ENCODE peak calls at places on chromosomes 12 and 14, in ten cellular contexts. E, S, Z, F, A, V, M, D, G and U are unnamed samples.

GRCh38 chr14:89750206-89750867 is 204.2 kb downstream of the EFCAB11 start:
- DNase-seq in S (no peak), M (no peak), E (no peak), D (peak; percentile 68), A (peak; percentile 97), G (no peak), Z (no peak), F (no peak), V (no peak), U (peak; percentile 40)

GRCh38 chr14:64614214-64614613 is 64.5 kb downstream of the PPP1R36 start:
- DNase-seq in A (peak; percentile 42), G (no peak), Z (no peak), F (no peak), E (no peak), D (no peak), M (no peak), V (no peak), S (no peak), U (no peak)

GRCh38 chr12:132077322-132078100 is 66.6 kb downstream of the DDX51 start:
- DNase-seq in Z (no peak), F (no peak), A (no peak), M (no peak), G (no peak), D (no peak), S (no peak), E (no peak), V (no peak), U (no peak)

GRCh38 chr12:121917950-121918678 is at the start of gene CFAP251:
- DNase-seq in D (peak; percentile 58), V (no peak), A (peak; percentile 63), Z (peak; percentile 95), M (peak; percentile 34), F (peak; percentile 98), S (peak; percentile 100), E (peak; percentile 100), G (peak; percentile 81), U (peak; percentile 96)

GRCh38 chr14:104794099-104794498 is 1.4 kb downstream of the AKT1 start:
- DNase-seq in G (peak; percentile 57), D (peak; percentile 66), S (peak; percentile 82), V (peak; percentile 63), E (peak; percentile 77), F (no peak), A (peak; percentile 53), Z (no peak), M (peak; percentile 92), U (peak; percentile 36)

GRCh38 chr12:127389923-127390322 is 877.0 kb upstream of the TMEM132C start:
- DNase-seq in E (no peak), V (peak; percentile 77), D (peak; percentile 60), Z (no peak), F (no peak), A (peak; percentile 29), M (no peak), G (no peak), S (no peak), U (no peak)

GRCh38 chr12:52495385-52495784 is 2.3 kb upstream of the KRT6A start:
- DNase-seq in G (no peak), Z (no peak), E (peak; percentile 51), D (no peak), M (no peak), A (no peak), F (no peak), V (peak; percentile 72), S (no peak), U (peak; percentile 11)

GRCh38 chr14:35404246-35404495 is 378 bp downstream of the NFKBIA start:
- DNase-seq in F (no peak), G (no peak), D (no peak), M (no peak), Z (no peak), S (no peak), V (no peak), E (no peak), A (no peak), U (no peak)

GRCh38 chr12:79614730-79615129 is 76.0 kb downstream of the PAWR start:
- DNase-seq in S (no peak), D (peak; percentile 42), V (no peak), E (no peak), A (no peak), F (no peak), G (no peak), Z (no peak), M (no peak), U (no peak)

GRCh38 chr14:91140672-91141071 is 26.8 kb downstream of the DGLUCY start:
- DNase-seq in A (peak; percentile 25), M (peak; percentile 40), Z (no peak), E (no peak), F (no peak), V (peak; percentile 59), S (no peak), D (no peak), G (peak; percentile 71), U (peak; percentile 66)

GRCh38 chr12:108773798-108774788 is 42.8 kb upstream of the CORO1C start:
- DNase-seq in V (peak; percentile 91), G (peak; percentile 73), M (peak; percentile 83), Z (peak; percentile 88), E (peak; percentile 86), F (peak; percentile 93), A (peak; percentile 85), D (peak; percentile 68), S (peak; percentile 67), U (peak; percentile 84)

GRCh38 chr12:74537126-74537706 is 419 bp upstream of the ATXN7L3B start:
- DNase-seq in A (peak; percentile 77), V (peak; percentile 53), M (peak; percentile 50), Z (no peak), D (peak; percentile 69), F (no peak), E (no peak), G (no peak), S (no peak), U (peak; percentile 46)

GRCh38 chr14:77011226-77011762 is 17.2 kb downstream of the IRF2BPL start:
- DNase-seq in G (no peak), D (no peak), F (no peak), A (no peak), Z (no peak), S (no peak), V (no peak), E (no peak), M (no peak), U (peak; percentile 62)

GRCh38 chr12:110960795-110961194 is 40.4 kb upstream of the MYL2 start:
- DNase-seq in V (no peak), S (no peak), M (no peak), D (no peak), G (no peak), E (no peak), F (no peak), Z (no peak), A (no peak), U (no peak)
- H3K27me3 ChIP-seq in V (no peaks in the 10 kb centered on the region), S (no peaks in the 10 kb centered on the region), M (no peaks in the 10 kb centered on the region), D (peaks cover under 1% of the 10 kb centered on the region), G (peaks cover 2% of the 10 kb centered on the region), E (no peaks in the 10 kb centered on the region), F (peaks cover 47% of the 10 kb centered on the region), Z (peaks cover 27% of the 10 kb centered on the region), A (no peaks in the 10 kb centered on the region), U (peaks cover 6% of the 10 kb centered on the region)

GRCh38 chr12:10783252-10783651 is 19.2 kb downstream of the TAS2R7 start:
- DNase-seq in E (no peak), D (no peak), S (no peak), V (no peak), F (no peak), A (peak; percentile 5), G (no peak), Z (no peak), M (no peak), U (no peak)
- H3K27ac ChIP-seq in E (no peak overlapping the region), D (no peak overlapping the region), S (no peak overlapping the region), V (no peak overlapping the region), F (no peak overlapping the region), A (no peak overlapping the region), G (no peak overlapping the region), Z (no peak overlapping the region), M (no peak overlapping the region), U (no peak overlapping the region)

GRCh38 chr12:24072302-24072701 is 122.8 kb upstream of the SOX5 start:
- DNase-seq in E (no peak), S (no peak), D (peak; percentile 1), F (no peak), Z (no peak), M (no peak), A (no peak), G (no peak), V (no peak), U (no peak)
- H3K4me1 ChIP-seq in E (no peaks in the 10 kb centered on the region), S (peaks cover 2% of the 10 kb centered on the region), D (no peaks in the 10 kb centered on the region), F (no peaks in the 10 kb centered on the region), Z (no peaks in the 10 kb centered on the region), M (no peaks in the 10 kb centered on the region), A (no peaks in the 10 kb centered on the region), G (no peaks in the 10 kb centered on the region), V (no peaks in the 10 kb centered on the region), U (no peaks in the 10 kb centered on the region)

DNA sequence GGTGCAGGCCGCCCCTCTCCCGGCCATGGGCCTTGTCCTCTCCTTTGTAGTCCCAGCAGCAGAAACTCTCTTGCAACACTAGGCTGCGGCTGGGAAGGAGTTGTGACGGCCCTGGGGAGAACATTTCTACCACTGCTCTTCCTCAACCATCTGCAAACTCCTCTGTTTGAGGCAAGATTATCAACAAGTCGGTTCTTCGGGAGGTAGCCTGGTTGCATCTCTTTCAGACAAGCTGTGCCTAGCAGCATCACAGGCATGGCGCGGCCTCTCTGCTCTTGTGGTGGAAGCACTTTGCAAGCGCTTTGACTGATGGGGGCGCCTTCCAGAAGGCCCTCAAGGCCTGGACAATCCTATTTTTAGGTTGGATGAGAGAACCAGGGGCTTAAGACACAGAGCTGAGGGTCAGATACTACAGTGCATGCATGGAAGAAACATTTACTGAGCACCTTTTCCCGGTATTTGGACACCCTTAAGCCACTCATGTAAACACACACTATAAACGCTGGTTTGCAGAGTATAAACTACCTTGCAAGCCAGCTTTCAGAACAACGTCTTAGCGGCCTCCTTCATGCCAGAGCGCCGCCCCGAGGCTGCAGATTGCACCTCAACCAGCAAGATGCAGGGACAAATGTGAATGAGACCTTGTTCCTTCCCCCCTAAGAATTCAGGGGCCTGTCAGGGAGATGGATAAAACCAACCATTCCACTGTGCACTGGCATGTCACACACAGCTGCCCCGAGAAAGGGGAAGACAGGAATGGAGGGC is 1.3 kb upstream of the PRIMA1 start:
- DNase-seq in F (no peak), V (no peak), A (no peak), D (no peak), G (no peak), S (no peak), E (no peak), M (peak; percentile 42), Z (no peak), U (no peak)
- H3K27me3 ChIP-seq in F (peaks cover 21% of the 10 kb centered on the region), V (peaks cover 3% of the 10 kb centered on the region), A (no peaks in the 10 kb centered on the region), D (peaks cover 11% of the 10 kb centered on the region), G (peaks cover 6% of the 10 kb centered on the region), S (peaks cover 9% of the 10 kb centered on the region), E (peaks cover 34% of the 10 kb centered on the region), M (no peaks in the 10 kb centered on the region), Z (peaks cover 57% of the 10 kb centered on the region), U (peaks cover 8% of the 10 kb centered on the region)